ENCODE peak calls at places on chromosomes 11 and 22, in ten cellular contexts. W is IMR-90; K is GM12865; P is CD4-positive, alpha-beta T cell; G is thoracic aorta; R is AG09319; F is AG04450; Q is HCT116; I is osteocyte; L is cardiac muscle cell. B is an unnamed sample.

GRCh38 chr11:70625921-70626518 is 227.7 kb downstream of the CTTN start:
- DNase-seq in I (no peak), F (no peak), R (no peak), P (no peak), Q (no peak), W (no peak), K (no peak), G (no peak), L (no peak), B (no peak)

GRCh38 chr11:122850076-122850631 is 11.9 kb downstream of the CRTAM start:
- DNase-seq in R (no peak), L (peak), G (no peak), F (no peak), K (peak), W (peak), P (no peak), I (no peak), Q (no peak), B (no peak)

GRCh38 chr22:46250783-46251125 is 661 bp upstream of the CDPF1 start:
- DNase-seq in W (no peak), F (no peak), I (no peak), P (peak), R (no peak), K (no peak), Q (no peak), G (no peak), L (no peak), B (no peak)

GRCh38 chr22:19291218-19291579 is 320 bp downstream of the CLTCL1 start:
- DNase-seq in L (peak), R (no peak), P (peak), K (peak), G (no peak), W (no peak), F (no peak), Q (no peak), I (peak), B (no peak)

GRCh38 chr11:106917973-106918372 is 100.3 kb downstream of the GUCY1A2 start:
- DNase-seq in K (peak), Q (peak), F (no peak), P (no peak), R (no peak), I (no peak), W (peak), L (peak), G (no peak), B (no peak)

GRCh38 chr11:111851636-111852035 is 19.7 kb downstream of the ALG9 start:
- DNase-seq in P (no peak), W (peak), F (no peak), G (no peak), L (peak), I (no peak), R (no peak), Q (no peak), K (no peak), B (no peak)

GRCh38 chr11:999009-999408 is 37.5 kb downstream of the MUC6 start:
- DNase-seq in W (no peak), F (no peak), G (no peak), P (no peak), I (no peak), K (no peak), R (no peak), L (no peak), Q (no peak), B (no peak)

GRCh38 chr22:37462983-37463382 is 23.2 kb downstream of the MFNG start:
- DNase-seq in P (no peak), G (no peak), K (no peak), F (no peak), W (peak), L (peak), I (no peak), Q (no peak), R (no peak), B (no peak)

GRCh38 chr11:112652786-112653390 is 308.3 kb upstream of the NCAM1 start:
- DNase-seq in I (peak), P (no peak), K (no peak), Q (no peak), F (no peak), R (no peak), W (peak), L (peak), G (no peak), B (no peak)

GRCh38 chr22:49210606-49211005 is 617.1 kb downstream of the BRD1 start:
- DNase-seq in P (no peak), G (no peak), F (no peak), Q (no peak), I (peak), W (no peak), L (no peak), K (no peak), R (no peak), B (no peak)

GRCh38 chr11:76577921-76578654 is 92.5 kb downstream of the LRRC32 start:
- DNase-seq in W (no peak), K (no peak), L (no peak), I (no peak), F (no peak), P (no peak), G (no peak), Q (no peak), R (no peak), B (no peak)

GRCh38 chr11:4191031-4191571 is 96.5 kb downstream of the RRM1 start:
- DNase-seq in W (no peak), P (no peak), F (no peak), G (peak), K (no peak), I (no peak), Q (no peak), L (no peak), R (no peak), B (no peak)

GRCh38 chr11:1835671-1836010 is 851 bp downstream of the SYT8 start:
- DNase-seq in G (no peak), F (no peak), L (no peak), W (no peak), P (no peak), I (no peak), R (no peak), Q (no peak), K (no peak), B (no peak)

GRCh38 chr11:120608061-120608460 is 96.5 kb downstream of the GRIK4 start:
- DNase-seq in G (no peak), P (no peak), L (no peak), W (no peak), Q (no peak), I (no peak), F (no peak), R (no peak), K (no peak), B (no peak)

GRCh38 chr11:65530157-65530496 is 5.2 kb downstream of the SCYL1 start:
- DNase-seq in W (no peak), F (no peak), Q (no peak), G (no peak), I (no peak), P (no peak), L (no peak), R (no peak), K (no peak), B (peak)
- TF ChIP-seq CTCF in W (peak), F (peak), Q (peak), G (no peak), I (peak), P (no peak), L (peak), R (no peak), K (peak), B (no peak)

DNA sequence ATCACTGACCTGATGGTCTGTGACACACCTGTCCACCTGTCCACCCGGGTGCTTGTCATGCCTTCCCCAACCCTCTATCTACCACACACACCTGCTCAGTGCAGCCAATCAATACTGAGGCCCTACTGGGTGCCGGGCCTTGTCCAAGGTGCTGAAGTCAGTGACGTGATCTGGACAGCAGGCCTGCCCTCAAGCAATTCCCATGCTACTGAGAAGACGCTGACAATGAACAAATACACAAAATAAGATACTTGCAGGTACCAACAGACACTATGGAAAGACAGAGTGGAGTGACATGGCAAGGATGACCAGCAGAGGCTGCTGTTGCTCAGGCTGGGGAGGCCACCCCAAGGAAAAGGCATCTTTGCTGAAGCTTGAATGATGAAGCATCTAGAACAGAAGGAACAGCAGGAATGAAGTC is 21.2 kb downstream of the PLAAT3 start:
- DNase-seq in G (no peak), Q (no peak), K (peak), R (no peak), W (peak), L (peak), I (no peak), P (no peak), F (no peak), B (no peak)
- TF ChIP-seq CTCF in G (peak), Q (peak), K (peak), R (peak), W (peak), L (peak), I (peak), P (no peak), F (peak), B (peak)

GRCh38 chr22:27405672-27406388 is 395.7 kb downstream of the MN1 start:
- DNase-seq in F (no peak), Q (peak), G (no peak), I (peak), K (peak), R (no peak), P (no peak), W (peak), L (peak), B (no peak)
- TF ChIP-seq CTCF in F (peak), Q (peak), G (peak), I (peak), K (peak), R (peak), P (no peak), W (peak), L (peak), B (peak)

DNA sequence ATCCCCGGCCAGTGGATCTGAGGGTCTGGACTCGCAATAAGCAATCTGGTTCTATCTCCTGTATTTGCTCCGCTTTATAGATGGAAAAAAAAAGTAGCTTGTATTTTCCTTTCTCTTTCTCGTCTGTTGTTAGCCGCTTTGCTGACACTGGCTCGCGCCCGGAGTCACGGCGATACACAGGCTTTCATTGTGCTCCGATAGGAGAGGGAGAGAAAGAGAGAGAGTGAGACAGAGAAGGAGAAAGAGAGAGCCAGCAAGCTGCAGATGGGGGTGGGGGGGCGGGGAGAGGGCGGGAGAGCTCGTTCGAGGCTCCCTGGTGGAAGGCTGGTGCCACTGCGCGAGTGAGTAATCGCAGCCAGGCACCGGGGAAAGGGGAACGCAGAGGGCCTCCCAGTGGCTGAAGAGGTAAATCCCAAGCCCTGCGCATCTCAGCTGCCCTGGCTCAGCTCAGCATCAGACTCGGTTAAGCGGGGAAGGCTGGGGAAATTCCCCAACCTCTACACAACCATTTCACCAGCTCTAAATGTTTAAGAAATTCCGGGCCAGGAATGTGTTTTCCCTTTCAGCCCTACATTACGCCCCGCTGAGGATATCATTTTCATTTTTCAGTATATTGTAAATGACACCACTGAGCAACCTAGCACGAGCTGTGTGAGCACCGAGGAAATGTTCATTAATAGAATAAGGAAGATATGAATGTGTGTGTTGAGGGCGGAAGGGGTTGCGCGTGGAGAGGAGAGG is at the start of gene MAML2:
- DNase-seq in G (peak), F (peak), K (peak), R (peak), L (peak), Q (peak), I (peak), W (peak), P (peak), B (peak)
- TF ChIP-seq CTCF in G (peak), F (peak), K (peak), R (peak), L (peak), Q (peak), I (peak), W (peak), P (peak), B (peak)

GRCh38 chr11:65027213-65028067 is at the start of gene SNX15:
- DNase-seq in W (peak), L (peak), K (peak), I (peak), P (peak), F (peak), R (peak), G (peak), Q (peak), B (peak)
- TF ChIP-seq CTCF in W (peak), L (peak), K (peak), I (peak), P (peak), F (peak), R (peak), G (peak), Q (peak), B (peak)

GRCh38 chr11:62709262-62710000 is 2.0 kb downstream of the GNG3 start:
- DNase-seq in G (peak), W (peak), F (peak), Q (no peak), R (peak), L (peak), I (peak), K (peak), P (peak), B (peak)
- TF ChIP-seq CTCF in G (no peak), W (no peak), F (no peak), Q (no peak), R (no peak), L (no peak), I (no peak), K (no peak), P (no peak), B (no peak)

DNA sequence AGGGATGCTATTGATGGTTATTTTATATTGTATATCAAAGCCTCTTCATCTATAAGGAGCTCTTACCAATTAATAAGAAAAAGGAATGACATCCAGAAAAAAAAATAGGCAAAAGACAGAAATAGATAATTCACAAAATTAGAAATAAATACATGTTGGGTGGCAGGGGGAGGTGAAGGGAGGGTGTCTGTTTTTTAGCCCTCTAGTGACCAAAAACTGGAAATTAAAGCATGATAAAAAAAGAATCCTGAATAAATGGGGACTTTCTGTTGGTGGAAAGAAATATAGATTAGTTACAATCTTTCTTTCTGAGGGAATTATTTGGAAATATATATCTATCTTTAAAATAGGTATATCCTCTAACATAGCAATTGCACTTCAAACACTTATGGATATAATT is 42.0 kb upstream of the TTC36 start:
- DNase-seq in G (no peak), I (no peak), W (no peak), P (no peak), L (peak), K (no peak), F (no peak), R (no peak), Q (no peak), B (no peak)
- TF ChIP-seq CTCF in G (no peak), I (peak), W (no peak), P (no peak), L (peak), K (no peak), F (peak), R (peak), Q (peak), B (no peak)